ENCODE peak calls at places on chromosomes 11 and 22, in eight cellular contexts. One of them, this sample, is unnamed.

GRCh38 chr22:31561238-31561887 is 65.0 kb downstream of the SFI1 start:
- DNase-seq in Peyer's patch: peak
- DNase-seq in HepG2: peak
- DNase-seq in endothelial cell: peak
- DNase-seq in GM06990: peak
- DNase-seq in progenitor cell of endocrine pancreas: peak
- DNase-seq in tibial artery: peak
- DNase-seq in Panc1: peak
- DNase-seq in this sample: peak

GRCh38 chr11:44398266-44399045 is 88.5 kb upstream of the ALX4 start:
- DNase-seq in Peyer's patch: no peak
- DNase-seq in HepG2: no peak
- DNase-seq in endothelial cell: no peak
- DNase-seq in GM06990: no peak
- DNase-seq in progenitor cell of endocrine pancreas: no peak
- DNase-seq in tibial artery: no peak
- DNase-seq in Panc1: no peak
- DNase-seq in this sample: no peak

GRCh38 chr11:121435132-121435531 is 17.0 kb upstream of the SORL1 start:
- DNase-seq in Peyer's patch: no peak
- DNase-seq in HepG2: no peak
- DNase-seq in endothelial cell: no peak
- DNase-seq in GM06990: no peak
- DNase-seq in progenitor cell of endocrine pancreas: no peak
- DNase-seq in tibial artery: no peak
- DNase-seq in Panc1: no peak
- DNase-seq in this sample: no peak

GRCh38 chr11:62337682-62338181 is 484 bp downstream of the ASRGL1 start:
- DNase-seq in Peyer's patch: no peak
- DNase-seq in HepG2: no peak
- DNase-seq in endothelial cell: peak
- DNase-seq in GM06990: peak
- DNase-seq in progenitor cell of endocrine pancreas: peak
- DNase-seq in tibial artery: no peak
- DNase-seq in Panc1: no peak
- DNase-seq in this sample: no peak

GRCh38 chr11:72673284-72673942 is 809 bp downstream of the PDE2A start:
- DNase-seq in Peyer's patch: no peak
- DNase-seq in HepG2: no peak
- DNase-seq in endothelial cell: peak
- DNase-seq in GM06990: no peak
- DNase-seq in progenitor cell of endocrine pancreas: no peak
- DNase-seq in tibial artery: no peak
- DNase-seq in Panc1: no peak
- DNase-seq in this sample: no peak

GRCh38 chr11:11247576-11247975 is 105.5 kb downstream of the CSNK2A3 start:
- DNase-seq in Peyer's patch: no peak
- DNase-seq in HepG2: no peak
- DNase-seq in endothelial cell: no peak
- DNase-seq in GM06990: no peak
- DNase-seq in progenitor cell of endocrine pancreas: no peak
- DNase-seq in tibial artery: no peak
- DNase-seq in Panc1: no peak
- DNase-seq in this sample: no peak

GRCh38 chr11:46240371-46240770 is 37.1 kb upstream of the CREB3L1 start:
- DNase-seq in Peyer's patch: no peak
- DNase-seq in HepG2: no peak
- DNase-seq in endothelial cell: no peak
- DNase-seq in GM06990: no peak
- DNase-seq in progenitor cell of endocrine pancreas: no peak
- DNase-seq in tibial artery: no peak
- DNase-seq in Panc1: no peak
- DNase-seq in this sample: no peak

GRCh38 chr22:40396882-40397281 is 26.5 kb downstream of the SGSM3 start:
- DNase-seq in Peyer's patch: no peak
- DNase-seq in HepG2: no peak
- DNase-seq in endothelial cell: peak
- DNase-seq in GM06990: no peak
- DNase-seq in progenitor cell of endocrine pancreas: peak
- DNase-seq in tibial artery: no peak
- DNase-seq in Panc1: no peak
- DNase-seq in this sample: no peak

GRCh38 chr11:119673389-119674336 is 55.3 kb downstream of the NECTIN1 start:
- DNase-seq in Peyer's patch: peak
- DNase-seq in HepG2: no peak
- DNase-seq in endothelial cell: no peak
- DNase-seq in GM06990: peak
- DNase-seq in progenitor cell of endocrine pancreas: no peak
- DNase-seq in tibial artery: no peak
- DNase-seq in Panc1: no peak
- DNase-seq in this sample: peak

GRCh38 chr11:108121274-108122155 is at the start of gene ACAT1:
- DNase-seq in Peyer's patch: peak
- DNase-seq in HepG2: peak
- DNase-seq in endothelial cell: peak
- DNase-seq in GM06990: peak
- DNase-seq in progenitor cell of endocrine pancreas: peak
- DNase-seq in tibial artery: peak
- DNase-seq in Panc1: peak
- DNase-seq in this sample: peak
- TF ChIP-seq CTCF in Peyer's patch: peak
- TF ChIP-seq CTCF in HepG2: peak
- TF ChIP-seq CTCF in endothelial cell: peak
- TF ChIP-seq CTCF in GM06990: peak
- TF ChIP-seq CTCF in progenitor cell of endocrine pancreas: peak
- TF ChIP-seq CTCF in tibial artery: peak
- TF ChIP-seq CTCF in Panc1: no peak
- TF ChIP-seq CTCF in this sample: no peak

GRCh38 chr22:49964493-49965290 is 4.1 kb downstream of the PIM3 start:
- DNase-seq in Peyer's patch: no peak
- DNase-seq in HepG2: no peak
- DNase-seq in endothelial cell: no peak
- DNase-seq in GM06990: peak
- DNase-seq in progenitor cell of endocrine pancreas: no peak
- DNase-seq in tibial artery: peak
- DNase-seq in Panc1: no peak
- DNase-seq in this sample: no peak
- TF ChIP-seq CTCF in Peyer's patch: no peak
- TF ChIP-seq CTCF in HepG2: no peak
- TF ChIP-seq CTCF in endothelial cell: no peak
- TF ChIP-seq CTCF in GM06990: no peak
- TF ChIP-seq CTCF in progenitor cell of endocrine pancreas: no peak
- TF ChIP-seq CTCF in tibial artery: no peak
- TF ChIP-seq CTCF in Panc1: no peak
- TF ChIP-seq CTCF in this sample: no peak

GRCh38 chr22:21867528-21868266 is at the start of gene MAPK1:
- DNase-seq in Peyer's patch: peak
- DNase-seq in HepG2: peak
- DNase-seq in endothelial cell: peak
- DNase-seq in GM06990: peak
- DNase-seq in progenitor cell of endocrine pancreas: peak
- DNase-seq in tibial artery: peak
- DNase-seq in Panc1: peak
- DNase-seq in this sample: peak
- TF ChIP-seq CTCF in Peyer's patch: peak
- TF ChIP-seq CTCF in HepG2: peak
- TF ChIP-seq CTCF in endothelial cell: peak
- TF ChIP-seq CTCF in GM06990: peak
- TF ChIP-seq CTCF in progenitor cell of endocrine pancreas: peak
- TF ChIP-seq CTCF in tibial artery: peak
- TF ChIP-seq CTCF in Panc1: no peak
- TF ChIP-seq CTCF in this sample: peak

DNA sequence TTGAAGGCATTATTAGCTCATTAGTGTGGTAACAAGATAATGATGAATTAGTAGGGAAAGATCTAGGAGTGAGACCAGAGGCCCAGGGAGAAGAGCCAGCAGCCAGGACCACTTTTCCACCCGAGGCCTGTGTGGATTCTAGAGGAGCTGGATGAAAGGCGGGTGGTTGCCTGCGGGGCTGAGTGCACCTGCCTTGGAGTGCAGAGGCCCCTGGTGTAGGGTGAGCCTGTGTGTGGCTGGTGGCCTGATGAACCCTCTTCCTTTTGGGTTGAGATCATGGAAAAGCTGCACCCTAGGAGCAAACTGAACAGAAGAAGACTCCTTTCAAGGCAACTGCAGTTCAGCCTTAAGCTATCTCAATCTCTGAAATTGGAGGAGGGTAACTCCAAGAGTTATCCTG is 5.9 kb upstream of the TP53AIP1 start:
- DNase-seq in Peyer's patch: no peak
- DNase-seq in HepG2: no peak
- DNase-seq in endothelial cell: peak
- DNase-seq in GM06990: no peak
- DNase-seq in progenitor cell of endocrine pancreas: no peak
- DNase-seq in tibial artery: no peak
- DNase-seq in Panc1: no peak
- DNase-seq in this sample: no peak
- TF ChIP-seq CTCF in Peyer's patch: no peak
- TF ChIP-seq CTCF in HepG2: peak
- TF ChIP-seq CTCF in endothelial cell: no peak
- TF ChIP-seq CTCF in GM06990: peak
- TF ChIP-seq CTCF in progenitor cell of endocrine pancreas: peak
- TF ChIP-seq CTCF in tibial artery: no peak
- TF ChIP-seq CTCF in Panc1: no peak
- TF ChIP-seq CTCF in this sample: no peak

DNA sequence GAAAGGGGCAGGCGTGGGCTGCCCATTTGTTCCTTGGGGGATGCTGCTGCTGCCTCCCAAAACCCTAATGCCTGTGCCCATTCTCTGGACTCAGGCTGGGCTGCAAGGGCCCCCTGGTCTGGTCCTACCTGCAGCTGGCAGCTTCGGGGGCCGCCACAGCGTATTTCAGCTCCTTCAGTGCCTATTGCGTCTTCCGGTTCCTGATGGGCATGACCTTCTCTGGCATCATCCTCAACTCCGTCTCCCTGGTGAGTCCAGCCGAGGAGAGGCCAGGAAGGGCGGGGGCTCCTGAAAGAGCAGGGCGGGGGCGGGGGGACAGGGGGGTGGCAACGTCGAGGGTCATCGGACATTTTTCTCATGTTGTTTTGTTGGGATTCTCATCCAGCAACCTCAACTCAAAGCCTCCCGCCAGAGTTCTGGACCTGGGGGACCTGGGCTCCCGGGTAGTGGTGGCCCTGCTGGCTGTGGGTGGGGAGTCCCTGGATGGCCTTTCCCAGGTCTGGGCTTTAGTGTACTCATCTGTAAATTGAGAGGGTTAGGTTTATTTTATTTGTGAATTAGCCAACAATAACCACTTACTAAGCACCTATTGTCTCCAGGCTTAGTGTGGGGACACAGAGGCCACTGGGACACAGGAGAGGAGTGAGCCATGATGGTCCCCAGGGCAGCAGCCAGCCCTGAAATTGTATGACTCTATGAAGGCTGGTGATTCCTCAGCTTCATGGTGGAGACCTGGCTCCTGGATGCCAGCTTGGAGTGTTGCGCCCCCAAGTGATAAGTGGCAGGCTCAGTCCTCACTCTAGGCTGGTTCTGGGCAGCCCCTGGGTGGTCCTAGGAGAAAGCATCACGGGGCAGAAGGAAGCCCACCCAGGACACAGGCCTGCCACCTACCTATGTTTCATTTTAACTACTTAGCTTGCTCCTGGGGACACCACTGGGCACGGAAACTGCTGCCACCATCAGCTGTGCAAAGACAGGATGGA is 36.0 kb downstream of the CAPN1 start:
- DNase-seq in Peyer's patch: no peak
- DNase-seq in HepG2: no peak
- DNase-seq in endothelial cell: no peak
- DNase-seq in GM06990: no peak
- DNase-seq in progenitor cell of endocrine pancreas: no peak
- DNase-seq in tibial artery: no peak
- DNase-seq in Panc1: no peak
- DNase-seq in this sample: no peak
- TF ChIP-seq CTCF in Peyer's patch: no peak
- TF ChIP-seq CTCF in HepG2: no peak
- TF ChIP-seq CTCF in endothelial cell: no peak
- TF ChIP-seq CTCF in GM06990: no peak
- TF ChIP-seq CTCF in progenitor cell of endocrine pancreas: no peak
- TF ChIP-seq CTCF in tibial artery: no peak
- TF ChIP-seq CTCF in Panc1: no peak
- TF ChIP-seq CTCF in this sample: no peak